ENCODE peak calls at places on chromosomes 11 and 22, in six cellular contexts. One of them, this sample, is unnamed.
A peak's percentile ranks its signal among the peaks of the same experiment; 100 is the strongest.

GRCh38 chr11:102476812-102477211 is 24.2 kb upstream of the TMEM123 start:
- DNase-seq in EH: peak; percentile 7
- DNase-seq in activated T-cell treated with anti-CD3 and anti-CD28 coated beads for 1 hour: no peak
- DNase-seq in H54: no peak
- DNase-seq in fibroblast of the conjunctiva: no peak
- DNase-seq in activated CD4-positive, CD25-positive, alpha-beta regulatory T cell treated with anti-CD3 and anti-CD28 coated beads, Interleukin-2, amount 50 U/mL, for 72 hours: no peak
- DNase-seq in this sample: peak; percentile 53

GRCh38 chr22:22552630-22553029 is 6.4 kb downstream of the PRAME start:
- DNase-seq in activated CD4-positive, CD25-positive, alpha-beta regulatory T cell treated with anti-CD3 and anti-CD28 coated beads, Interleukin-2, amount 50 U/mL, for 72 hours: no peak
- DNase-seq in EH: peak; percentile 3
- DNase-seq in H54: no peak
- DNase-seq in fibroblast of the conjunctiva: no peak
- DNase-seq in activated T-cell treated with anti-CD3 and anti-CD28 coated beads for 1 hour: no peak
- DNase-seq in this sample: peak; percentile 14

GRCh38 chr11:122754553-122755322 is 83.6 kb upstream of the CRTAM start:
- DNase-seq in activated CD4-positive, CD25-positive, alpha-beta regulatory T cell treated with anti-CD3 and anti-CD28 coated beads, Interleukin-2, amount 50 U/mL, for 72 hours: no peak
- DNase-seq in fibroblast of the conjunctiva: no peak
- DNase-seq in EH: peak; percentile 49
- DNase-seq in activated T-cell treated with anti-CD3 and anti-CD28 coated beads for 1 hour: no peak
- DNase-seq in H54: no peak
- DNase-seq in this sample: peak; percentile 50

GRCh38 chr11:60992842-60993409 is 21.4 kb downstream of the CD6 start:
- DNase-seq in activated T-cell treated with anti-CD3 and anti-CD28 coated beads for 1 hour: no peak
- DNase-seq in EH: no peak
- DNase-seq in fibroblast of the conjunctiva: no peak
- DNase-seq in H54: no peak
- DNase-seq in activated CD4-positive, CD25-positive, alpha-beta regulatory T cell treated with anti-CD3 and anti-CD28 coated beads, Interleukin-2, amount 50 U/mL, for 72 hours: no peak
- DNase-seq in this sample: no peak

GRCh38 chr11:834371-835316 is 1.9 kb downstream of the CD151 start:
- DNase-seq in fibroblast of the conjunctiva: peak; percentile 45
- DNase-seq in activated T-cell treated with anti-CD3 and anti-CD28 coated beads for 1 hour: no peak
- DNase-seq in EH: peak; percentile 87
- DNase-seq in H54: peak; percentile 94
- DNase-seq in activated CD4-positive, CD25-positive, alpha-beta regulatory T cell treated with anti-CD3 and anti-CD28 coated beads, Interleukin-2, amount 50 U/mL, for 72 hours: no peak
- DNase-seq in this sample: peak; percentile 38

GRCh38 chr11:35962373-35963138 is 18.7 kb downstream of the LDLRAD3 start:
- DNase-seq in fibroblast of the conjunctiva: no peak
- DNase-seq in EH: no peak
- DNase-seq in activated T-cell treated with anti-CD3 and anti-CD28 coated beads for 1 hour: no peak
- DNase-seq in activated CD4-positive, CD25-positive, alpha-beta regulatory T cell treated with anti-CD3 and anti-CD28 coated beads, Interleukin-2, amount 50 U/mL, for 72 hours: no peak
- DNase-seq in H54: no peak
- DNase-seq in this sample: no peak

GRCh38 chr11:64206457-64207246 is at the start of gene FERMT3:
- DNase-seq in H54: no peak
- DNase-seq in EH: no peak
- DNase-seq in fibroblast of the conjunctiva: no peak
- DNase-seq in activated CD4-positive, CD25-positive, alpha-beta regulatory T cell treated with anti-CD3 and anti-CD28 coated beads, Interleukin-2, amount 50 U/mL, for 72 hours: peak; percentile 65
- DNase-seq in activated T-cell treated with anti-CD3 and anti-CD28 coated beads for 1 hour: peak; percentile 57
- DNase-seq in this sample: no peak

GRCh38 chr11:103396237-103396636 is 287.0 kb downstream of the DYNC2H1 start:
- DNase-seq in activated CD4-positive, CD25-positive, alpha-beta regulatory T cell treated with anti-CD3 and anti-CD28 coated beads, Interleukin-2, amount 50 U/mL, for 72 hours: no peak
- DNase-seq in H54: no peak
- DNase-seq in activated T-cell treated with anti-CD3 and anti-CD28 coated beads for 1 hour: no peak
- DNase-seq in EH: peak; percentile 31
- DNase-seq in fibroblast of the conjunctiva: no peak
- DNase-seq in this sample: peak; percentile 59

GRCh38 chr22:35740616-35741015 is 22.9 kb downstream of the APOL5 start:
- DNase-seq in H54: no peak
- DNase-seq in activated T-cell treated with anti-CD3 and anti-CD28 coated beads for 1 hour: no peak
- DNase-seq in fibroblast of the conjunctiva: no peak
- DNase-seq in EH: no peak
- DNase-seq in activated CD4-positive, CD25-positive, alpha-beta regulatory T cell treated with anti-CD3 and anti-CD28 coated beads, Interleukin-2, amount 50 U/mL, for 72 hours: no peak
- DNase-seq in this sample: no peak

GRCh38 chr11:44372989-44373388 is 63.0 kb upstream of the ALX4 start:
- DNase-seq in H54: no peak
- DNase-seq in fibroblast of the conjunctiva: no peak
- DNase-seq in activated CD4-positive, CD25-positive, alpha-beta regulatory T cell treated with anti-CD3 and anti-CD28 coated beads, Interleukin-2, amount 50 U/mL, for 72 hours: no peak
- DNase-seq in EH: no peak
- DNase-seq in activated T-cell treated with anti-CD3 and anti-CD28 coated beads for 1 hour: no peak
- DNase-seq in this sample: peak; percentile 2